ENCODE peak calls at places on chromosome 16, in four cellular contexts. J, V, L and I are unnamed samples.

GRCh38 chr16:55056585-55057520 is 126.2 kb downstream of the IRX5 start:
- DNase-seq in L (peak; percentile 34), J (no peak), V (peak; percentile 79), I (peak; percentile 50)

GRCh38 chr16:84726670-84727467 is 27.1 kb downstream of the USP10 start:
- DNase-seq in L (peak; percentile 43), V (no peak), J (no peak), I (no peak)

GRCh38 chr16:73505178-73505968 is 457.4 kb upstream of the ZFHX3 start:
- DNase-seq in V (no peak), L (no peak), J (no peak), I (no peak)

GRCh38 chr16:53224932-53225533 is 170.2 kb downstream of the CHD9 start:
- DNase-seq in L (no peak), J (no peak), V (no peak), I (no peak)

GRCh38 chr16:89350701-89351380 is 133.3 kb downstream of the ZNF778 start:
- DNase-seq in V (no peak), L (no peak), J (no peak), I (no peak)

GRCh38 chr16:75433732-75434413 is 570 bp upstream of the CFDP1 start:
- DNase-seq in L (peak; percentile 74), V (no peak), J (peak; percentile 40), I (peak; percentile 41)

GRCh38 chr16:81518439-81518757 is 73.8 kb downstream of the CMIP start:
- DNase-seq in J (no peak), L (no peak), V (no peak), I (no peak)

GRCh38 chr16:58035356-58036170 is 10.0 kb downstream of the MMP15 start:
- DNase-seq in L (no peak), J (no peak), V (no peak), I (no peak)

GRCh38 chr16:57044931-57045693 is 47.3 kb upstream of the CPNE2 start:
- DNase-seq in L (no peak), J (no peak), V (no peak), I (no peak)

GRCh38 chr16:15435216-15435864 is 952 bp downstream of the BMERB1 start:
- DNase-seq in J (no peak), L (no peak), V (peak; percentile 26), I (peak; percentile 2)

GRCh38 chr16:52634101-52634500 is 87.2 kb upstream of the TOX3 start:
- DNase-seq in L (no peak), V (no peak), J (no peak), I (no peak)

GRCh38 chr16:4556112-4556511 is at the start of gene C16orf96:
- DNase-seq in L (no peak), J (no peak), V (no peak), I (no peak)

GRCh38 chr16:46972429-46972970 is 974 bp downstream of the DNAJA2 start:
- DNase-seq in J (no peak), V (no peak), L (no peak), I (no peak)

GRCh38 chr16:68490829-68491575 is 42.7 kb upstream of the SMPD3 start:
- DNase-seq in J (peak; percentile 33), V (peak; percentile 22), L (no peak), I (no peak)

GRCh38 chr16:21264226-21265036 is 13.7 kb downstream of the CRYM start:
- DNase-seq in J (no peak), V (peak; percentile 30), L (peak; percentile 47), I (no peak)

GRCh38 chr16:11052080-11052808 is 107.9 kb downstream of the CLEC16A start:
- DNase-seq in V (no peak), J (no peak), L (no peak), I (no peak)

GRCh38 chr16:16096161-16096857 is 127.0 kb downstream of the ABCC6 start:
- DNase-seq in J (no peak), L (no peak), V (no peak), I (no peak)

GRCh38 chr16:48829361-48829760 is 219.4 kb upstream of the N4BP1 start:
- DNase-seq in J (no peak), V (no peak), L (no peak), I (no peak)

GRCh38 chr16:11506816-11507305 is 79.9 kb downstream of the LITAF start:
- DNase-seq in L (no peak), V (no peak), J (no peak), I (no peak)

GRCh38 chr16:87416826-87417471 is 24.8 kb downstream of the MAP1LC3B start:
- DNase-seq in L (no peak), J (no peak), V (no peak), I (no peak)

GRCh38 chr16:74465851-74466685 is 44.8 kb upstream of the CLEC18B start:
- DNase-seq in V (no peak), J (no peak), L (no peak), I (no peak)

GRCh38 chr16:88077328-88078108 is 126.3 kb downstream of the BANP start:
- DNase-seq in J (no peak), L (peak; percentile 58), V (no peak), I (no peak)

GRCh38 chr16:8370374-8371015 is 219.8 kb downstream of the TMEM114 start:
- DNase-seq in L (no peak), J (no peak), V (no peak), I (no peak)

GRCh38 chr16:83200005-83200779 is 573.4 kb downstream of the CDH13 start:
- DNase-seq in V (no peak), L (no peak), J (no peak), I (no peak)

GRCh38 chr16:86665319-86665675 is 86.9 kb downstream of the FOXL1 start:
- DNase-seq in J (no peak), L (no peak), V (no peak), I (no peak)

GRCh38 chr16:14475370-14476139 is 154.5 kb downstream of the PARN start:
- DNase-seq in J (no peak), V (no peak), L (no peak), I (no peak)

GRCh38 chr16:69276143-69277115 is 34.7 kb upstream of the VPS4A start:
- DNase-seq in J (no peak), V (no peak), L (peak; percentile 69), I (no peak)

GRCh38 chr16:89712476-89712805 is 8.3 kb downstream of the VPS9D1 start:
- DNase-seq in V (no peak), L (no peak), J (no peak), I (no peak)

GRCh38 chr16:89090182-89090630 is 3.4 kb upstream of the ACSF3 start:
- DNase-seq in J (no peak), V (no peak), L (no peak), I (no peak)

GRCh38 chr16:73232555-73233422 is 184.9 kb upstream of the ZFHX3 start:
- DNase-seq in L (peak; percentile 52), J (peak; percentile 33), V (no peak), I (no peak)

GRCh38 chr16:66294507-66294906 is 72.0 kb upstream of the CDH5 start:
- DNase-seq in L (no peak), J (no peak), V (no peak), I (no peak)

GRCh38 chr16:77711775-77712174 is 10.5 kb upstream of the NUDT7 start:
- DNase-seq in J (no peak), L (no peak), V (no peak), I (no peak)

GRCh38 chr16:89902980-89903379 is 15.7 kb upstream of the MC1R start:
- DNase-seq in L (peak; percentile 45), V (no peak), J (no peak), I (no peak)

GRCh38 chr16:58098207-58099096 is 30.7 kb downstream of the CFAP20 start:
- DNase-seq in J (no peak), L (no peak), V (no peak), I (no peak)

GRCh38 chr16:73152731-73153130 is 104.8 kb upstream of the ZFHX3 start:
- DNase-seq in V (peak; percentile 43), J (no peak), L (no peak), I (peak; percentile 40)

GRCh38 chr16:19113577-19114358 is at the start of gene ITPRIPL2:
- DNase-seq in L (peak; percentile 95), J (peak; percentile 33), V (peak; percentile 73), I (peak; percentile 58)

GRCh38 chr16:28555593-28555992 is 1.9 kb downstream of the SGF29 start:
- DNase-seq in L (no peak), J (no peak), V (no peak), I (no peak)

GRCh38 chr16:85422374-85423185 is 190.5 kb upstream of the GSE1 start:
- DNase-seq in V (peak; percentile 38), L (no peak), J (no peak), I (peak; percentile 33)

GRCh38 chr16:49468611-49469322 is 95.2 kb downstream of the C16orf78 start:
- DNase-seq in J (no peak), V (no peak), L (peak; percentile 9), I (no peak)

GRCh38 chr16:27193300-27193990 is 9.9 kb upstream of the KDM8 start:
- DNase-seq in V (no peak), L (no peak), J (no peak), I (no peak)
- TF ChIP-seq CTCF in V (no peak), L (no peak), J (no peak), I (no peak)

DNA sequence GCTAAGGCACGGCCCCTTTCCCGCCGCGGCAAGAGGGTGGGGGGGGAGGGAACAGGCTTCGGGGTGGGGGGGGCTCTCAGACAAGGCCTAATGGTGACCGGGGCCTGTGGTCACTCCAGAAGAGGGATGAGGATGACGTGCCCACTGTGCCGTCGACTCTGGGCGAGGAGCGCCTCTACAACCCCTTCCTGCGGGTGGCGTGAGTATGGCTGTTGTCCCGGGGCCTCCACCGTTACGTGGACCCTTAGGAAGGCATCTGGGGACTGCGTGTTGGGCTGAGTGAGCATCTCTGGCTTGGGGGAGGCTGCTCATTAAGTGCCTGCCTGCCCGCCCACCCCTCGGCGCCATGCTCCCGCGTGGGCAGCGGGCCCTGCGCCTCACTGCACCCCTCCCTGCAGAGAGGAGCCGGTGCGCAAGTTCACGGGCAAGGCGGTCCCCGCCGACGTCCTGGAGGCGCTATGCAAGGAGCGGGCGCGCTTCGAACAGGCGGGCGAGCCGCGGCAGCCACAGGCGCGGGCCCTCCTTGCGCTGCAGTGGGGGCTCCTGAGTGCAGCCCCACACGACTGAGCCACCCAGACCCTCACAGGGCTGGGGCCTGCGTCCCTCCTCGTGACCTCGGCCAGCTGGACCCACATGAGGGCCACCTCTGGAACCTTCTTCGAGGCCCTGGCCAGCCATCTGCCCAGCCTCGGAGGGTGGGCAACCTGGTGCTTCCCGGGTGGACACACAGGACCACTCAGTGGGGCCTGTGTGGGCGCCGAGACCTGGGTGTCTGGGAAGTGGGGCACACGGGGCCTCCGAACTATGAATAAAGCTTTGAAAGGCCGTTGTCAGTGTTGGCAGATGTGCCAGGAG is 2.2 kb downstream of the HAGHL start:
- DNase-seq in L (peak; percentile 30), J (no peak), V (no peak), I (no peak)
- TF ChIP-seq CTCF in L (no peak), J (no peak), V (no peak), I (no peak)

GRCh38 chr16:24045641-24046040 is 209.9 kb downstream of the PRKCB start:
- DNase-seq in J (no peak), L (no peak), V (peak; percentile 40), I (peak; percentile 19)
- TF ChIP-seq CTCF in J (no peak), L (peak; percentile 17), V (peak; percentile 59), I (peak; percentile 64)

DNA sequence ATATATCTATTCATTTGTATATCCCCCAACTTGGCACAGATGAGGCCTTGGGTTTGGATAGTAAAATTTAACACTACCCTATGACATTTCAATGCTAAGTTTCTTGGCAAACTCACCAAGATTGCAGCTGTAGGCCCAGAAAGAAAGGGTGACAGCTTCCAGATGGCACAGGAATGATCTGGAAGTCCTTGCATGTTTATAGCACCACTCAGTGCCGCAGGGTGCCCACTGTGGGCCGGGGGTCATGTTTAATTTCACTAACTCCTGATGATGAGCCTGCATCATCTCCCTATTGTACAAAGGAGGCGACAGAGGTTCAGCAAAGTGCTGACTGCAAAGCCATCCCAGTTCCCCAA is 166.0 kb downstream of the XYLT1 start:
- DNase-seq in V (no peak), J (no peak), L (no peak), I (no peak)
- TF ChIP-seq CTCF in V (no peak), J (no peak), L (no peak), I (no peak)